ENCODE peak calls at places on chromosomes 12 and 14, in six cellular contexts. J, S, I, G, N and R are unnamed samples.

GRCh38 chr12:67909091-67909531 is 80.1 kb upstream of the IFNG-AS1 start:
- ATAC-seq in N (no peak), G (no peak), J (no peak), I (no peak), S (no peak), R (no peak)

GRCh38 chr14:90276627-90277367 is 20.4 kb downstream of the PSMC1 start:
- ATAC-seq in S (no peak), I (no peak), J (peak; percentile 32), N (no peak), G (no peak), R (no peak)

GRCh38 chr12:119942386-119942785 is 46.6 kb upstream of the BICDL1 start:
- ATAC-seq in I (no peak), J (no peak), S (no peak), G (no peak), N (no peak), R (no peak)

GRCh38 chr14:32620724-32621123 is 291.6 kb downstream of the AKAP6 start:
- ATAC-seq in S (no peak), I (no peak), J (no peak), N (no peak), G (no peak), R (no peak)

GRCh38 chr12:117141097-117141898 is 42.1 kb upstream of the TESC start:
- ATAC-seq in N (no peak), J (peak; percentile 23), S (no peak), I (peak; percentile 18), G (no peak), R (no peak)

GRCh38 chr12:65962921-65963883 is 138.9 kb downstream of the HMGA2 start:
- ATAC-seq in N (peak; percentile 12), S (no peak), J (no peak), I (no peak), G (no peak), R (no peak)

GRCh38 chr14:68548194-68549056 is 244.4 kb downstream of the ZFP36L1 start:
- ATAC-seq in S (no peak), G (peak; percentile 74), N (peak; percentile 31), I (peak; percentile 63), J (peak; percentile 64), R (no peak)

GRCh38 chr12:19018302-19018980 is 111.1 kb upstream of the PLEKHA5 start:
- ATAC-seq in I (peak; percentile 43), N (peak; percentile 27), G (peak; percentile 70), J (no peak), S (no peak), R (no peak)

GRCh38 chr14:34363733-34364134 is 98.3 kb downstream of the SPTSSA start:
- ATAC-seq in G (peak; percentile 24), I (no peak), S (no peak), J (peak; percentile 39), N (no peak), R (no peak)

GRCh38 chr12:69688021-69688420 is 11.1 kb downstream of the BEST3 start:
- ATAC-seq in G (no peak), I (no peak), S (no peak), N (no peak), J (no peak), R (no peak)

GRCh38 chr14:103091041-103091882 is 3.3 kb upstream of the EXOC3L4 start:
- ATAC-seq in G (peak; percentile 39), I (peak; percentile 55), N (peak; percentile 74), J (peak; percentile 72), S (peak; percentile 92), R (peak; percentile 79)

GRCh38 chr12:83739602-83740001 is 1052.9 kb downstream of the TMTC2 start:
- ATAC-seq in I (no peak), S (no peak), G (no peak), J (no peak), N (no peak), R (no peak)

GRCh38 chr14:101961011-101961721 is 3.2 kb upstream of the DYNC1H1 start:
- ATAC-seq in S (peak; percentile 34), J (no peak), N (peak; percentile 25), G (peak; percentile 30), I (peak; percentile 29), R (peak; percentile 44)

GRCh38 chr12:6044082-6044481 is 80.4 kb downstream of the VWF start:
- ATAC-seq in I (no peak), N (no peak), S (no peak), G (peak; percentile 78), J (no peak), R (peak; percentile 17)

GRCh38 chr14:68291820-68292219 is 472.2 kb downstream of the RAD51B start:
- ATAC-seq in J (no peak), G (no peak), N (no peak), I (peak; percentile 10), S (no peak), R (no peak)

GRCh38 chr14:30064454-30064853 is 136.8 kb upstream of the PRKD1 start:
- ATAC-seq in I (no peak), J (no peak), N (no peak), S (no peak), G (no peak), R (no peak)

GRCh38 chr14:105857816-105858675 is 331.7 kb downstream of the TMEM121 start:
- ATAC-seq in I (peak; percentile 11), J (no peak), G (no peak), N (no peak), S (no peak), R (peak; percentile 31)

GRCh38 chr14:47785041-47785440 is 109.6 kb upstream of the MDGA2 start:
- ATAC-seq in G (no peak), S (no peak), N (no peak), J (no peak), I (no peak), R (no peak)

GRCh38 chr12:54701940-54702592 is 53.9 kb upstream of the DCD start:
- ATAC-seq in I (no peak), J (no peak), S (peak; percentile 33), G (peak; percentile 52), N (peak; percentile 59), R (no peak)

GRCh38 chr12:131391399-131391798 is 319.5 kb upstream of the SFSWAP start:
- ATAC-seq in G (no peak), I (no peak), S (no peak), J (no peak), N (no peak), R (no peak)

GRCh38 chr12:85253823-85254222 is 26.2 kb upstream of the ALX1 start:
- ATAC-seq in G (peak; percentile 31), J (no peak), S (no peak), I (no peak), N (no peak), R (peak; percentile 41)

GRCh38 chr12:1993341-1993740 is 10.9 kb downstream of the DCP1B start:
- ATAC-seq in J (no peak), G (peak; percentile 85), S (no peak), N (no peak), I (peak; percentile 37), R (no peak)

GRCh38 chr12:50556273-50556672 is 51.5 kb downstream of the DIP2B start:
- ATAC-seq in I (no peak), S (no peak), N (no peak), G (no peak), J (no peak), R (no peak)

GRCh38 chr14:97866664-97867063 is 1069.5 kb downstream of the VRK1 start:
- ATAC-seq in J (no peak), G (no peak), I (no peak), S (no peak), N (no peak), R (no peak)

GRCh38 chr14:71658261-71658860 is 273.9 kb upstream of the RGS6 start:
- ATAC-seq in G (peak; percentile 10), I (no peak), S (no peak), N (no peak), J (no peak), R (no peak)

GRCh38 chr12:112862570-112863137 is 44.1 kb upstream of the OAS1 start:
- ATAC-seq in J (no peak), I (peak; percentile 73), G (no peak), N (no peak), S (no peak), R (no peak)